ENCODE peak calls at places on chromosomes 11 and 22, in six cellular contexts. D is kidney glomerular epithelial cell; F is stimulated activated CD4-positive, alpha-beta T cell treated with anti-CD3 and anti-CD28 coated beads, Interleukin-12 subunit alpha, Interleukin-12 subunit beta, amount 100 ng/mL, for 4 hours; H is ELF-1; P is endothelial cell; X is COLO829. K is an unnamed sample.

GRCh38 chr11:126655807-126656128 is 300.3 kb downstream of the ST3GAL4 start:
- DNase-seq in H (no peak), D (no peak), P (no peak), X (peak), F (no peak), K (no peak)

GRCh38 chr11:115920087-115920461 is 415.9 kb upstream of the CADM1 start:
- DNase-seq in X (peak), F (no peak), P (no peak), H (no peak), D (peak), K (no peak)

GRCh38 chr11:2399488-2400068 is 972 bp upstream of the TSSC4 start:
- DNase-seq in P (peak), X (no peak), D (no peak), H (no peak), F (peak), K (no peak)

GRCh38 chr22:36252754-36253522 is at the start of gene APOL1:
- DNase-seq in D (peak), P (no peak), H (no peak), F (no peak), X (no peak), K (no peak)

GRCh38 chr22:31969789-31970489 is 25.6 kb downstream of the YWHAH start:
- DNase-seq in H (peak), D (peak), P (peak), X (peak), F (peak), K (no peak)

GRCh38 chr11:34468209-34468841 is 29.6 kb downstream of the CAT start:
- DNase-seq in P (peak), F (peak), D (peak), X (peak), H (peak), K (no peak)

GRCh38 chr11:121250843-121251242 is 41.7 kb upstream of the SC5D start:
- DNase-seq in F (no peak), P (no peak), X (no peak), H (no peak), D (no peak), K (no peak)

GRCh38 chr11:47599821-47600377 is 5.7 kb upstream of the C1QTNF4 start:
- DNase-seq in H (no peak), X (no peak), F (no peak), P (no peak), D (no peak), K (no peak)

GRCh38 chr11:98967005-98967404 is 53.7 kb upstream of the CNTN5 start:
- DNase-seq in F (no peak), P (no peak), D (no peak), X (no peak), H (no peak), K (no peak)

GRCh38 chr11:30016588-30017363 is at the start of gene KCNA4:
- DNase-seq in P (peak), H (peak), X (peak), D (no peak), F (no peak), K (peak)

GRCh38 chr11:86592659-86593451 is 79.6 kb downstream of the ME3 start:
- DNase-seq in P (peak), X (peak), F (peak), H (peak), D (peak), K (peak)

GRCh38 chr22:38262051-38262795 is 10.6 kb downstream of the TMEM184B start:
- DNase-seq in H (peak), X (no peak), F (peak), D (no peak), P (peak), K (no peak)

GRCh38 chr11:86608251-86608799 is 64.1 kb downstream of the ME3 start:
- DNase-seq in X (peak), D (peak), H (peak), P (peak), F (peak), K (peak)

GRCh38 chr11:61486779-61487178 is 21.8 kb upstream of the LRRC10B start:
- DNase-seq in X (no peak), D (no peak), H (no peak), F (no peak), P (no peak), K (no peak)

GRCh38 chr11:7278314-7278917 is 26.7 kb downstream of the SYT9 start:
- DNase-seq in X (peak), D (peak), F (no peak), P (peak), H (peak), K (no peak)

GRCh38 chr11:95268386-95268785 is 37.4 kb upstream of the SESN3 start:
- DNase-seq in F (no peak), D (no peak), P (no peak), H (no peak), X (no peak), K (no peak)

GRCh38 chr22:16917144-16918003 is 90.6 kb downstream of the GAB4 start:
- DNase-seq in H (peak), D (peak), F (peak), P (peak), X (peak), K (peak)

GRCh38 chr11:62439785-62440602 is 21.2 kb downstream of the SCGB1A1 start:
- DNase-seq in D (no peak), X (no peak), H (no peak), F (no peak), P (no peak), K (no peak)

GRCh38 chr22:46428171-46428570 is 92.7 kb downstream of the TRMU start:
- DNase-seq in X (no peak), F (no peak), P (no peak), D (no peak), H (no peak), K (no peak)

GRCh38 chr22:30261134-30261533 is 5.5 kb downstream of the OSM start:
- DNase-seq in X (no peak), H (peak), F (no peak), P (no peak), D (no peak), K (no peak)

GRCh38 chr11:76753950-76754349 is 29.2 kb upstream of the TSKU start:
- DNase-seq in D (no peak), X (no peak), P (no peak), F (no peak), H (no peak), K (no peak)

GRCh38 chr11:1731451-1732059 is 18.8 kb downstream of the IFITM10 start:
- DNase-seq in D (no peak), X (no peak), H (no peak), P (no peak), F (no peak), K (no peak)

GRCh38 chr11:117885777-117886176 is 9.3 kb upstream of the FXYD6 start:
- DNase-seq in X (no peak), P (no peak), H (peak), F (no peak), D (no peak), K (no peak)

GRCh38 chr22:17631076-17631565 is 2.6 kb upstream of the ATP6V1E1 start:
- DNase-seq in P (no peak), D (no peak), F (no peak), X (no peak), H (no peak), K (no peak)

GRCh38 chr11:131537196-131537595 is 166.8 kb downstream of the NTM start:
- DNase-seq in X (no peak), P (no peak), F (no peak), H (no peak), D (no peak), K (no peak)

GRCh38 chr11:75635009-75635909 is 33.6 kb downstream of the MAP6 start:
- DNase-seq in X (no peak), P (no peak), F (no peak), D (no peak), H (peak), K (no peak)

GRCh38 chr22:19943665-19944026 is 2.0 kb upstream of the TXNRD2 start:
- DNase-seq in X (peak), H (peak), P (no peak), D (no peak), F (no peak), K (peak)

GRCh38 chr22:28903080-28903479 is 19.7 kb downstream of the ZNRF3 start:
- DNase-seq in F (no peak), D (no peak), H (peak), X (no peak), P (no peak), K (no peak)

GRCh38 chr22:45807156-45807915 is 135.7 kb downstream of the ATXN10 start:
- DNase-seq in D (no peak), X (no peak), H (no peak), P (no peak), F (no peak), K (no peak)

GRCh38 chr11:129259950-129260349 is 67.8 kb upstream of the ARHGAP32 start:
- DNase-seq in X (peak), P (no peak), F (no peak), D (no peak), H (no peak), K (peak)

GRCh38 chr11:132632641-132633124 is 899.6 kb downstream of the OPCML start:
- DNase-seq in D (peak), H (no peak), F (no peak), X (peak), P (no peak), K (no peak)

GRCh38 chr22:40511604-40512003 is 124.9 kb downstream of the MRTFA start:
- DNase-seq in H (no peak), D (no peak), X (no peak), F (no peak), P (no peak), K (no peak)

GRCh38 chr11:49499117-49499516 is 290.7 kb upstream of the FOLH1 start:
- DNase-seq in D (no peak), P (no peak), X (no peak), H (no peak), F (no peak), K (no peak)

GRCh38 chr22:34841911-34842310 is 224.0 kb upstream of the ISX start:
- DNase-seq in D (no peak), P (no peak), X (no peak), F (no peak), H (peak), K (no peak)

GRCh38 chr22:38955250-38955775 is 2.1 kb upstream of the APOBEC3A start:
- DNase-seq in H (no peak), X (no peak), F (no peak), D (no peak), P (no peak), K (no peak)